ENCODE peak calls at places on chromosomes 3 and 15, in five cellular contexts. Y, A, G, B and W are unnamed samples.

GRCh38 chr3:78161736-78162135 is 1121.8 kb downstream of the ROBO2 start:
- DNase-seq in G (no peak), B (no peak), A (no peak), Y (no peak), W (no peak)

GRCh38 chr3:191327526-191327925 is 1.7 kb upstream of the CCDC50 start:
- DNase-seq in Y (no peak), A (no peak), G (no peak), B (no peak), W (no peak)

GRCh38 chr3:129934234-129935123 is 40.0 kb upstream of the TRH start:
- DNase-seq in G (peak), A (no peak), B (peak), Y (peak), W (no peak)

GRCh38 chr3:197559662-197560061 is 3.9 kb upstream of the BDH1 start:
- DNase-seq in B (no peak), A (no peak), Y (no peak), G (no peak), W (no peak)

GRCh38 chr15:94029495-94029894 is 201.9 kb upstream of the MCTP2 start:
- DNase-seq in B (no peak), G (peak), Y (no peak), A (peak), W (no peak)

GRCh38 chr3:69767571-69767970 is 28.3 kb downstream of the MITF start:
- DNase-seq in G (no peak), A (no peak), B (no peak), Y (no peak), W (peak)

GRCh38 chr3:174132006-174132405 is 727.1 kb upstream of the NAALADL2 start:
- DNase-seq in B (no peak), A (no peak), G (no peak), Y (no peak), W (no peak)

GRCh38 chr3:13654330-13655073 is 105.6 kb downstream of the FBLN2 start:
- DNase-seq in A (no peak), Y (no peak), G (no peak), B (no peak), W (no peak)

GRCh38 chr15:90291679-90292356 is 26.3 kb downstream of the NGRN start:
- DNase-seq in A (no peak), G (no peak), B (no peak), Y (peak), W (no peak)

GRCh38 chr3:63966007-63966406 is 53.8 kb upstream of the SCAANT1 start:
- DNase-seq in B (no peak), Y (no peak), A (no peak), G (no peak), W (no peak)

GRCh38 chr15:75554717-75555116 is 24.4 kb downstream of the PTPN9 start:
- DNase-seq in A (peak), B (peak), G (peak), Y (no peak), W (no peak)

GRCh38 chr3:89560546-89560945 is 453.1 kb downstream of the EPHA3 start:
- DNase-seq in A (peak), Y (no peak), G (peak), B (peak), W (no peak)

GRCh38 chr15:75644376-75644775 is 3.3 kb upstream of the SNX33 start:
- DNase-seq in G (peak), Y (no peak), A (no peak), B (no peak), W (no peak)

GRCh38 chr3:57331078-57331477 is 38.6 kb upstream of the ASB14 start:
- DNase-seq in B (no peak), A (no peak), G (no peak), Y (no peak), W (no peak)

GRCh38 chr3:141659821-141660597 is 78.1 kb upstream of the RNF7 start:
- DNase-seq in Y (peak), G (peak), A (peak), B (peak), W (peak)

GRCh38 chr3:64399205-64399800 is 174.0 kb upstream of the PRICKLE2 start:
- DNase-seq in B (peak), A (peak), Y (peak), G (peak), W (no peak)

GRCh38 chr3:131903988-131904415 is 130.8 kb downstream of the CPNE4 start:
- DNase-seq in B (peak), Y (no peak), A (peak), G (peak), W (no peak)

GRCh38 chr3:150251654-150252053 is 156.4 kb upstream of the TSC22D2 start:
- DNase-seq in G (peak), Y (no peak), A (peak), B (peak), W (no peak)

GRCh38 chr3:37808656-37809055 is 53.0 kb upstream of the CTDSPL start:
- DNase-seq in G (no peak), A (no peak), Y (no peak), B (no peak), W (no peak)

GRCh38 chr3:138944136-138944658 is 2.7 kb downstream of the FOXL2 start:
- DNase-seq in B (peak), G (no peak), A (no peak), Y (peak), W (no peak)

GRCh38 chr3:42023380-42023779 is 61.5 kb upstream of the ULK4 start:
- DNase-seq in Y (peak), A (no peak), G (no peak), B (no peak), W (no peak)

GRCh38 chr3:12752803-12753202 is 6.3 kb downstream of the TMEM40 start:
- DNase-seq in Y (no peak), G (peak), B (no peak), A (no peak), W (no peak)

GRCh38 chr3:40340541-40341170 is 31.1 kb downstream of the EIF1B start:
- DNase-seq in B (no peak), G (no peak), A (no peak), Y (no peak), W (no peak)

GRCh38 chr3:30658328-30659052 is 52.1 kb downstream of the TGFBR2 start:
- DNase-seq in Y (no peak), G (peak), B (peak), A (peak), W (no peak)

GRCh38 chr3:14523792-14524191 is 16.4 kb downstream of the GRIP2 start:
- DNase-seq in G (peak), Y (peak), A (no peak), B (peak), W (no peak)

GRCh38 chr3:71636482-71636881 is 53.0 kb upstream of the FOXP1 start:
- DNase-seq in G (no peak), A (no peak), B (no peak), Y (no peak), W (no peak)

GRCh38 chr3:37603722-37604121 is 258.0 kb upstream of the CTDSPL start:
- DNase-seq in G (no peak), Y (no peak), B (no peak), A (no peak), W (no peak)

GRCh38 chr3:1798711-1799410 is 299.8 kb upstream of the CNTN4 start:
- DNase-seq in Y (no peak), G (no peak), A (no peak), B (no peak), W (no peak)

GRCh38 chr3:41210966-41211365 is 11.7 kb downstream of the CTNNB1 start:
- DNase-seq in Y (no peak), B (no peak), G (no peak), A (no peak), W (no peak)

GRCh38 chr15:93274276-93274675 is 185.3 kb upstream of the RGMA start:
- DNase-seq in Y (peak), B (no peak), G (no peak), A (no peak), W (no peak)

GRCh38 chr15:74790080-74790916 is 8.4 kb downstream of the CSK start:
- DNase-seq in A (peak), G (peak), B (peak), Y (no peak), W (peak)

GRCh38 chr15:63837032-63837431 is 3.3 kb upstream of the HERC1 start:
- DNase-seq in G (no peak), B (no peak), A (no peak), Y (no peak), W (no peak)

GRCh38 chr3:161221881-161222600 is 930 bp downstream of the NMD3 start:
- DNase-seq in A (no peak), G (peak), B (peak), Y (no peak), W (no peak)

GRCh38 chr3:24493951-24494615 is 567 bp downstream of the THRB start:
- DNase-seq in Y (peak), G (no peak), B (peak), A (no peak), W (peak)

GRCh38 chr3:157098823-157099185 is 61.1 kb downstream of the CCNL1 start:
- DNase-seq in B (peak), A (peak), Y (no peak), G (peak), W (no peak)

GRCh38 chr3:55468251-55468650 is 18.9 kb downstream of the WNT5A start:
- DNase-seq in A (peak), G (peak), B (peak), Y (no peak), W (no peak)

GRCh38 chr3:127121850-127122249 is 71.1 kb upstream of the PRR23E start:
- DNase-seq in Y (no peak), B (no peak), G (no peak), A (no peak), W (no peak)

DNA sequence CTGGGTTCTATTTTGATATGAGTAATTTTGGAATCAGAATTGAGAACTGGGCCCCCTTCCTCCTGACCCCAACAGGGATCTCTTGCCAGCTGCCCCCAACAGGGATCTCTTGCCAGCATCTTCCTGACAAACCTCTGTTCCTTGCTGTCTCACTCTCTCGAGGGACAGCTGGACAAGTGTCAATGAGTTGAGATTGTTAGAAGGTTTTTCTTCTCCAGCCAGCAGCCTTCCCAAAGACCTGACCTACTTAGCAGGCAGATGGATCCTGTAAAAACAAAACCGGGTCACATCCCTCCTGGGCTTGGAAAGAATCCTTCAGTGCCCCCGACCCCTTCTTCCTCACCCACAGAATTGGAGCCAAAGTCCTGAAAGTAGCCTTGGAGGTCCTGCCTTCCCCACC is 21.6 kb downstream of the LIMD1 start:
- DNase-seq in Y (no peak), B (no peak), A (no peak), G (no peak), W (no peak)
- TF ChIP-seq CTCF in Y (no peak), B (no peak), A (no peak), G (no peak), W (no peak)

DNA sequence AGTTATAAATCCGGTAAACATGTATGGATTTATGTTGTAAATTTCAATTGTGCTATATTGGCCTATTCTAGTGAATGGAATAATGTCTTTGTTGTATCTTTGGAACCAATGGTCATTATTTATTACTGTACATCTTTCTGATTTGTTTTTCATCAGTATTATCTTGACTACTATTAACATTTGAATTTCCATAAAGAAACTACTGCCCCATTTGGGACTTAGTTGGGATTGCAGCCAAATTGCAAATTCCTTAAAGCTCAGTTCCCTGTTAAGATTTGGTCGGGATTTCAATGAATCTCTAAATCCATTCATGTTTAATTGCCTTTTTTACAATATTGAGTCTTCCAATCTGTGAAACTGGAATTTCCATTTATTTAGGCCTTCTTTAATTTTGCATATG is 822.4 kb upstream of the CADM2 start:
- DNase-seq in A (no peak), B (peak), G (no peak), Y (no peak), W (no peak)
- TF ChIP-seq CTCF in A (peak), B (no peak), G (no peak), Y (peak), W (no peak)

DNA sequence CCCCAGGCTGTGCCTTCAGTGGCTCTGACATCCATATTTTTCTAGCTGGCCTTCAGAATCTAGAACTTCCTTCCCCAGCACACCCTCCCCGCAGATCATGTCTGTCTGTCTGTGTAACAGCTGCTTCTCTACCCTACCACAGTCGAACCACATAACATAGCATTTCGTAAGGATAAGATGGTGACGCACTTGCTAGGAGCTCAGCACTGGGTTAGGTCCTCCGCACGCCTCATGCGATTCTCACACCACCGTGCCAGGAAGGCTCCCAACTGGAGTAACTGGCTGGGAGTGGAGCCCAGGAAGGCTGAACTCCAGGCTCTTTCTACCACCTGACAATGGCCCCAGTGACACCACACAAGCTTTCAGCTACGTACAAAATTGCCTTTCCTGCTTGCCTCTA is 168.6 kb downstream of the STT3B start:
- DNase-seq in A (no peak), B (no peak), G (no peak), Y (no peak), W (no peak)
- TF ChIP-seq CTCF in A (no peak), B (no peak), G (no peak), Y (no peak), W (no peak)

DNA sequence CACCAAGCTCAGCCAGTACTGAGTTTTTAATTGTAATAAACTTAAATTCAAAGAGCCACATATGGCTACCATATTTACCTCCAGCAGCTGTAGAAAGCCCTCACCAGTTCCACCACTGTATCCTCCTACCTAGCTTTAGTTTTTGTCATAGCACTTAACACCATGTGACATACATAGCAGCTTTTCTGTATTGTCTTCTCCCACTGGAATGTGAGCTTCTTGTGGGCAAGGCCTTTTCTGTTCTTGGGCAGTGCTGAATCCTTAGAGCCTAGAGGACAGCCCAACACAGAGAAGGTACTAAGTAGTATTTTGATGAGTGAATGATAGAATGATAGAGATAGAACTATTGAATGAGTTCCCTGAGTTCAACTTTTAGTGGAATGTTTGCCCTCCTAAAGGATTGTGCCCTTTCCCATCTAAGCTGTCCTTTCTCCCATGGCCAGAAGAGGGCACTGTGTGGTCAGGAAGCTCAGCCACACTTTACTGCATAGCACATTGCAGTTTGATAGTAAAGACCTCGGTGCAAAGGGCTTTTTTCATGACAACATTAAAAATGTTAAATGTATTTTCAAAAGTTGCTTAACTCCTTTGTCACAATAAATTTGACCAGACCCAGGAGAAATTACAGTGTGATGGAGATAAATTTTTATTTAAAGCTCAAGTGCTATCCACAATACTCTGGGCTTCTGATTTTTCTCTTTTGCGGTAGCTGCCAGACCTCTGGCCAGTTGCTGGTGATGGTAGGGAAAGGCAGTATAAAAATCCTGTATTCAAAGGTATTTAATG is 115.8 kb downstream of the GHSR start:
- DNase-seq in B (peak), A (peak), G (peak), Y (peak), W (peak)
- TF ChIP-seq CTCF in B (peak), A (peak), G (peak), Y (peak), W (peak)

DNA sequence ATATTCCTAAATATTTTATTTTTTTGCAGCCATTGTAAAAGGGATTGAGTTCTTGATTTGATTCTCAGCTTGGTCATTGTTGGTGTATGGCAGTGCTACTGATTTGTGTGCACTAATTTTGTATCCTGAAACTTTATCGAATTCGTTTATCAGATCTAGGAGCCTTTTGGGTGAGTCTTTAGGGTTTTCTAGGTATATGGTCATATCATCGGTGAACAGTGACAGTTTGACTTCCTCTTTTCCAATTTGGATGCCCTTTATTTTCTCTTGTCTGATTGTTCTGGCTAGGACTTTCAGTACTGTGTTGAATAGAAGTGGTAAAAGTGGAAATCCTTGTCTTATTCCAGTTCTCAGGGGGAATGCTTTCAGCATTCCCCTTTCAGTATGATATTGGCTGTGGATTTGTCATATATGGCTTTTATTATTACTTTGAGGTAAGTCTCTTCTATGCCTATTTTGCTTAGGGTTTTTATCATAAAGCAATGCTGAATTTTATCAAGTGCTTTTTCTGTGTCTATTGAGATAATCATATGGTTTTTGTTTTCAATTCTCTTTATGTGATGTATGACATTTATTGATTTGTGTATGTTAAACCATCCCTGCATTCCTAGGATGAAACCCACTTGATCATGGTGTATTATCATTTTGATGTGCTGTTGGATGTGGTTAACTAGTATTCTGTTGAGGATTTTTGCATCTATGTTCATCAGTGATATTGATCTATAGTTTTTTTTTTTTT is 11.4 kb upstream of the SLC9A9 start:
- DNase-seq in B (no peak), G (no peak), A (no peak), Y (no peak), W (no peak)
- TF ChIP-seq CTCF in B (no peak), G (no peak), A (no peak), Y (no peak), W (no peak)

DNA sequence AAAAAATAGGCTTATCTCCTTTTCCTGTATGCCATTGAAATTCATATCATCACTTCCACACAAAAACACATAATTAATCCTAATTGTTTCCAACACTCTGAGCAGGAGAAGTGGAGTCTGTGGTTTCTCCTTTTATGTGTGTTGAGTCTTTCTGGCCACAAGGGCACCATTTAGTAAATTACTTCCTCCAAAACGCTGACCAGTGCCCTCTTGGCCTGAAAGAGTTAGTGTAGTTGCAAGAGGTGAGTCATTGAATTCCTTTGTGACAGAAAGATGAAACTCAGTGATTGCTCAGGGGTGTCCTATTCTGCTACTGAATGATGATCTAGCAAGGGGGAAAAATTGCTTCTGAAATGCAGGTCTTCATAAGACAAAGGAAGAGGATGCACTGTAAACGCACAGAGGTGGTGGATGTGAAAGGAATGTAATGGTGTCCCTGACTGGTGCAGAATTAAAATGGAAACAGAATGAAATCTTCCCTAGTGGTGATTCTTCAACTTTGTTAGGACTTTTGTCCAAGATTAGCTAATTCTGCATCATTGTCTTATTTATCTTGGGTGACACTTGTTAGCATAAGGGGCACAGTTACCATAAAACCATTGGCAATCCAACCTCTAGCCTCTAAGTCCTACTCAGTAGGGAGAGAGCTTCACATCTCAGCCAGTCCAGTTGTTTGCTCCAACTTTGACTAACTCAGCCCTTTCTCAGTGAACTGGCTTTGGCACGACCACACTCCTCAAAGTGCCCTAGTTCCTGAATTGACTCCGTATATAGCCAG is 208.4 kb upstream of the NANOGP8 start:
- DNase-seq in B (peak), Y (peak), G (peak), A (peak), W (no peak)
- TF ChIP-seq CTCF in B (peak), Y (peak), G (peak), A (peak), W (no peak)